ENCODE peak calls at places on chromosomes 16 and 17, in seven cellular contexts. N is GM12878, V is H1, H is HepG2, J is SK-N-SH, U is GM12892, O is K562. Z is an unnamed sample.
A peak's percentile ranks its signal among the peaks of the same experiment; 100 is the strongest.

GRCh38 chr17:13541032-13541480 is 60.7 kb downstream of the HS3ST3A1 start:
- DNase-seq in N (no peak), V (no peak), H (no peak), J (no peak), U (no peak), O (peak; percentile 49), Z (no peak)

GRCh38 chr16:57147381-57148191 is 38.3 kb downstream of the PSME3IP1 start:
- DNase-seq in N (no peak), V (no peak), H (no peak), J (peak; percentile 59), U (no peak), O (no peak), Z (no peak)

GRCh38 chr17:50051082-50051576 is 4.8 kb upstream of the ITGA3 start:
- DNase-seq in N (no peak), V (no peak), H (no peak), J (no peak), U (no peak), O (peak; percentile 67), Z (no peak)

GRCh38 chr16:59047114-59047513 is 313.0 kb upstream of the GOT2 start:
- DNase-seq in N (no peak), V (no peak), H (no peak), J (peak; percentile 2), U (no peak), O (no peak), Z (no peak)

GRCh38 chr17:76918811-76919210 is 50.6 kb downstream of the MGAT5B start:
- DNase-seq in N (no peak), V (no peak), H (no peak), J (no peak), U (no peak), O (no peak), Z (no peak)

GRCh38 chr17:51652529-51652928 is 392.2 kb downstream of the UTP18 start:
- DNase-seq in N (no peak), V (no peak), H (no peak), J (no peak), U (no peak), O (no peak), Z (no peak)

GRCh38 chr16:58503166-58503862 is 3.4 kb downstream of the NDRG4 start:
- DNase-seq in N (no peak), V (no peak), H (no peak), J (no peak), U (no peak), O (no peak), Z (no peak)

GRCh38 chr17:28369684-28370034 is 448 bp downstream of the VTN start:
- DNase-seq in N (no peak), V (no peak), H (peak; percentile 28), J (no peak), U (no peak), O (no peak), Z (no peak)

GRCh38 chr17:50129946-50130777 is at the start of gene SAMD14:
- DNase-seq in N (no peak), V (no peak), H (no peak), J (peak; percentile 96), U (peak; percentile 71), O (peak; percentile 28), Z (peak; percentile 67)

GRCh38 chr17:1644493-1645206 is 882 bp downstream of the SCARF1 start:
- DNase-seq in N (peak; percentile 61), V (no peak), H (no peak), J (no peak), U (peak; percentile 56), O (no peak), Z (no peak)

GRCh38 chr17:34361478-34362061 is 1.5 kb downstream of the CCL1 start:
- DNase-seq in N (no peak), V (peak; percentile 95), H (peak; percentile 78), J (peak; percentile 82), U (peak; percentile 50), O (peak; percentile 88), Z (peak; percentile 51)

GRCh38 chr17:13793951-13794350 is 192.2 kb upstream of the HS3ST3A1 start:
- DNase-seq in N (no peak), V (no peak), H (no peak), J (no peak), U (no peak), O (no peak), Z (no peak)

GRCh38 chr17:37133131-37133530 is 184.4 kb downstream of the AATF start:
- DNase-seq in N (no peak), V (no peak), H (no peak), J (no peak), U (no peak), O (no peak), Z (no peak)

GRCh38 chr17:62093188-62094155 is 28.4 kb upstream of the MED13 start:
- DNase-seq in N (peak; percentile 90), V (no peak), H (peak; percentile 36), J (peak; percentile 59), U (peak; percentile 34), O (peak; percentile 23), Z (peak; percentile 41)

GRCh38 chr17:19354123-19354522 is 8.4 kb downstream of the B9D1 start:
- DNase-seq in N (no peak), V (no peak), H (no peak), J (no peak), U (no peak), O (no peak), Z (no peak)

DNA sequence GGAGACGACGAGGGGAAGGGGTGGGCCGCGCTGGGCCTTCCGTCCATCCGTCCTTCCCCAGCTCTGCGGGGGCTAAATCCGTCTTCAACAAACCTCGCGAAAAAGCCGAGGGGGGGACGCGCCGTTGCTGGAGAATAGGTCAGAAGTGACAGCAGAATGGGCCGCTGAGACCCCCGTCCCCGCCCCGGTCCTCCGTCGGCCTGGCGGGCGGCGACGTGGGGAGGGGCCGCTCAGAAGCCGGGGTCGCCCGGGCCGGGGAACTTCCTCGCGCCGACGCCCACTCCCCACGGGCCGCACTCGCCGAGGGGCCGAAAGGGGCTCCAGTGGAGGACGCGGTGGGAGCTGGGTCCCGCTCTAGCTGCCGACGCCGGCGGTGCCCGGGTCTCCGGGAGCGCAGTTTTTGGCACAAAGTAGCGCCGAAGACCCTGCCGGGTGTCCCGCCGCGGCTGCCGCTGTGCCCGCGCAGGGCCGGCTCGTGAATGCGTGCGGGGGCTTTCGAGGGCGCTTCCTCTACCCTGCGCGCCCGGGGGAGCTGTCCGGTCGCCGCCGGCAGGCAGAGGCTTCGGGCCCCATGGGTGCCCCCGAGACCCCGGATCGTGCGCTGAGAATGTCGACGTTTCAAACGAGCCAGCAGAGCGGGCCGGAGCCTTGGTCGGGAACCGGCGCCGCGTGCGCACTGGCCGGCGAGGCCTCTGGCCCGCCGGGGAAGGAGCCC is 46.4 kb upstream of the SLC38A10 start:
- DNase-seq in N (no peak), V (peak; percentile 74), H (no peak), J (no peak), U (no peak), O (no peak), Z (no peak)
- TF ChIP-seq TAF1 in N (no peak), V (no peak), H (no peak), J (no peak), U (no peak), O (no peak), Z (no peak)

GRCh38 chr16:87691686-87692079 is 74.1 kb downstream of the KLHDC4 start:
- DNase-seq in N (no peak), V (no peak), H (no peak), J (no peak), U (no peak), O (no peak), Z (no peak)

GRCh38 chr16:87690911-87691685 is 74.7 kb downstream of the KLHDC4 start:
- DNase-seq in N (no peak), V (no peak), H (no peak), J (no peak), U (no peak), O (no peak), Z (no peak)

GRCh38 chr16:87692176-87692575 is 73.6 kb downstream of the KLHDC4 start:
- DNase-seq in N (no peak), V (no peak), H (no peak), J (no peak), U (no peak), O (no peak), Z (no peak)

GRCh38 chr16:87693827-87694226 is 72.0 kb downstream of the KLHDC4 start:
- DNase-seq in N (no peak), V (no peak), H (no peak), J (no peak), U (no peak), O (no peak), Z (no peak)

DNA sequence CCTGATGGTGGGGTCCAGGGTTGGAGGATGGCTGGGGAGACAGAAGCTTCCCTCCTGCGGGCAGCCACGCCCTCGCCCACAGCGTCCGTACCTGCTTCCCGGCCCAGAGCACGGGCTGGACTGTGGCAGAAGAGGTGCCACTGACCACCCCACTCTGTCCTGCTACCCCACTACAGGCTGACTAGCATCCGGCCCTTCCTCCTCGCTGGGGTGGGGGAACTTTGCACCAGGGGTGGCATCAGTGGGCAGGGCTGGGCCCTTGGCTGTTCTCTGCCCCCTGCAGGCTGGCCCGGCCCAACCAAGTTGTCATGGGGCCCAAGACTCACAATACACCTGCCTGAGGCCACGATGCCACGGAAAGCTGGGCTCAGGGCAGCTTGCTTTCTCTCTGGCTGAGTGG is 73.0 kb downstream of the KLHDC4 start:
- DNase-seq in N (no peak), V (no peak), H (no peak), J (no peak), U (no peak), O (no peak), Z (no peak)
- TF ChIP-seq POLR2AphosphoS5 in N (no peak), V (no peak), H (no peak), J (no peak), U (no peak), O (no peak), Z (no peak)

DNA sequence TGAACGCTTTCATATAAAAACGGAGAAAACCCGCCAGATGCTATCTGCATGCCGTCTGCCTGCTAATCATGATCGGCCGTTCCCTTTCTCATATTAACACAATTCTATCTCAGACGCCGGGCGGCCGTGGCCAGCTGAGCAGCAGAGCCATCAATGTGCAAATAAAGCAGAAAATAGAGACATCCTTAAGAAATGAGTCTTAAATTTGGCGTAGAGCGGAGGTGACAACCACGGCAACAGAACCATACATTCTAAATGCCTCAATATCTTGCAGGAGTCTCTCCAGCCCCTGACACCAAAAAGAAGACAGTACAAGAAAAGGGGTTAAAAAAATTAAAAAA is 2.7 kb upstream of the IRX5 start:
- DNase-seq in N (no peak), V (no peak), H (no peak), J (no peak), U (no peak), O (peak; percentile 43), Z (no peak)
- TF ChIP-seq TAF1 in N (no peak), V (no peak), H (no peak), J (peak; percentile 3), U (no peak), O (no peak), Z (no peak)

GRCh38 chr17:78432226-78432894 is 53.9 kb downstream of the PGS1 start:
- DNase-seq in N (no peak), V (no peak), H (no peak), J (no peak), U (no peak), O (no peak), Z (no peak)

GRCh38 chr17:78433780-78434335 is 55.4 kb downstream of the PGS1 start:
- DNase-seq in N (no peak), V (no peak), H (no peak), J (no peak), U (no peak), O (no peak), Z (no peak)

GRCh38 chr17:78431692-78431958 is 53.2 kb downstream of the PGS1 start:
- DNase-seq in N (no peak), V (no peak), H (no peak), J (no peak), U (no peak), O (no peak), Z (no peak)

GRCh38 chr17:78434455-78435329 is 56.2 kb downstream of the PGS1 start:
- DNase-seq in N (no peak), V (no peak), H (no peak), J (no peak), U (no peak), O (no peak), Z (no peak)

GRCh38 chr17:78432929-78433727 is 54.7 kb downstream of the PGS1 start:
- DNase-seq in N (no peak), V (no peak), H (peak; percentile 62), J (no peak), U (no peak), O (no peak), Z (no peak)
- TF ChIP-seq POLR2AphosphoS5 in N (no peak), V (no peak), H (no peak), J (no peak), U (no peak), O (no peak), Z (no peak)

Z was measured in GM12891.